ENCODE peak calls at places on chromosome 14, in nine cellular contexts. One of them, this sample, is unnamed.

GRCh38 chr14:104732355-104732804 is 8.4 kb downstream of the ADSS1 start:
- DNase-seq in COR-L47: peak
- DNase-seq in fibroblast of pulmonary artery: no peak
- DNase-seq in RPMI7951: no peak
- DNase-seq in A549: peak
- DNase-seq in GDM1: no peak
- DNase-seq in stimulated activated naive CD8-positive, alpha-beta T cell treated with anti-CD3 and anti-CD28 coated beads, Interleukin-15, Interleukin-2, amounts not matched to agents 100 U/mL and 50 U/mL, for 24 hours: no peak
- DNase-seq in uterus: no peak
- DNase-seq in stimulated activated CD8-positive, alpha-beta memory T cell treated with anti-CD3 and anti-CD28 coated beads, Interleukin-12 subunit alpha, Interleukin-12 subunit beta, amount 100 ng/mL, for 1 hour: no peak
- DNase-seq in this sample: no peak

GRCh38 chr14:82779301-82779700 is 1245.6 kb upstream of the SEL1L start:
- DNase-seq in A549: no peak
- DNase-seq in GDM1: no peak
- DNase-seq in stimulated activated naive CD8-positive, alpha-beta T cell treated with anti-CD3 and anti-CD28 coated beads, Interleukin-15, Interleukin-2, amounts not matched to agents 100 U/mL and 50 U/mL, for 24 hours: no peak
- DNase-seq in RPMI7951: no peak
- DNase-seq in stimulated activated CD8-positive, alpha-beta memory T cell treated with anti-CD3 and anti-CD28 coated beads, Interleukin-12 subunit alpha, Interleukin-12 subunit beta, amount 100 ng/mL, for 1 hour: no peak
- DNase-seq in COR-L47: no peak
- DNase-seq in fibroblast of pulmonary artery: no peak
- DNase-seq in uterus: no peak
- DNase-seq in this sample: no peak

GRCh38 chr14:80164991-80165390 is 46.3 kb downstream of the DIO2 start:
- DNase-seq in stimulated activated CD8-positive, alpha-beta memory T cell treated with anti-CD3 and anti-CD28 coated beads, Interleukin-12 subunit alpha, Interleukin-12 subunit beta, amount 100 ng/mL, for 1 hour: no peak
- DNase-seq in fibroblast of pulmonary artery: peak
- DNase-seq in COR-L47: no peak
- DNase-seq in uterus: no peak
- DNase-seq in RPMI7951: no peak
- DNase-seq in A549: no peak
- DNase-seq in stimulated activated naive CD8-positive, alpha-beta T cell treated with anti-CD3 and anti-CD28 coated beads, Interleukin-15, Interleukin-2, amounts not matched to agents 100 U/mL and 50 U/mL, for 24 hours: no peak
- DNase-seq in GDM1: no peak
- DNase-seq in this sample: no peak

GRCh38 chr14:102986810-102987579 is 64.5 kb downstream of the AMN start:
- DNase-seq in GDM1: no peak
- DNase-seq in stimulated activated naive CD8-positive, alpha-beta T cell treated with anti-CD3 and anti-CD28 coated beads, Interleukin-15, Interleukin-2, amounts not matched to agents 100 U/mL and 50 U/mL, for 24 hours: no peak
- DNase-seq in fibroblast of pulmonary artery: peak
- DNase-seq in uterus: no peak
- DNase-seq in A549: no peak
- DNase-seq in RPMI7951: no peak
- DNase-seq in COR-L47: no peak
- DNase-seq in stimulated activated CD8-positive, alpha-beta memory T cell treated with anti-CD3 and anti-CD28 coated beads, Interleukin-12 subunit alpha, Interleukin-12 subunit beta, amount 100 ng/mL, for 1 hour: no peak
- DNase-seq in this sample: no peak

GRCh38 chr14:33393155-33393894 is 454.6 kb downstream of the NPAS3 start:
- DNase-seq in fibroblast of pulmonary artery: peak
- DNase-seq in stimulated activated naive CD8-positive, alpha-beta T cell treated with anti-CD3 and anti-CD28 coated beads, Interleukin-15, Interleukin-2, amounts not matched to agents 100 U/mL and 50 U/mL, for 24 hours: no peak
- DNase-seq in COR-L47: no peak
- DNase-seq in RPMI7951: no peak
- DNase-seq in GDM1: no peak
- DNase-seq in stimulated activated CD8-positive, alpha-beta memory T cell treated with anti-CD3 and anti-CD28 coated beads, Interleukin-12 subunit alpha, Interleukin-12 subunit beta, amount 100 ng/mL, for 1 hour: no peak
- DNase-seq in uterus: no peak
- DNase-seq in A549: no peak
- DNase-seq in this sample: no peak

GRCh38 chr14:52538648-52539047 is 13.7 kb downstream of the TXNDC16 start:
- DNase-seq in stimulated activated CD8-positive, alpha-beta memory T cell treated with anti-CD3 and anti-CD28 coated beads, Interleukin-12 subunit alpha, Interleukin-12 subunit beta, amount 100 ng/mL, for 1 hour: no peak
- DNase-seq in RPMI7951: no peak
- DNase-seq in stimulated activated naive CD8-positive, alpha-beta T cell treated with anti-CD3 and anti-CD28 coated beads, Interleukin-15, Interleukin-2, amounts not matched to agents 100 U/mL and 50 U/mL, for 24 hours: no peak
- DNase-seq in GDM1: no peak
- DNase-seq in uterus: no peak
- DNase-seq in fibroblast of pulmonary artery: no peak
- DNase-seq in COR-L47: no peak
- DNase-seq in A549: no peak
- DNase-seq in this sample: no peak

GRCh38 chr14:55915464-55915863 is 202.7 kb upstream of the PELI2 start:
- DNase-seq in stimulated activated CD8-positive, alpha-beta memory T cell treated with anti-CD3 and anti-CD28 coated beads, Interleukin-12 subunit alpha, Interleukin-12 subunit beta, amount 100 ng/mL, for 1 hour: no peak
- DNase-seq in COR-L47: no peak
- DNase-seq in fibroblast of pulmonary artery: peak
- DNase-seq in RPMI7951: no peak
- DNase-seq in A549: no peak
- DNase-seq in uterus: no peak
- DNase-seq in GDM1: no peak
- DNase-seq in stimulated activated naive CD8-positive, alpha-beta T cell treated with anti-CD3 and anti-CD28 coated beads, Interleukin-15, Interleukin-2, amounts not matched to agents 100 U/mL and 50 U/mL, for 24 hours: no peak
- DNase-seq in this sample: no peak

GRCh38 chr14:91996951-91997371 is 42.9 kb downstream of the TRIP11 start:
- DNase-seq in fibroblast of pulmonary artery: peak
- DNase-seq in stimulated activated CD8-positive, alpha-beta memory T cell treated with anti-CD3 and anti-CD28 coated beads, Interleukin-12 subunit alpha, Interleukin-12 subunit beta, amount 100 ng/mL, for 1 hour: no peak
- DNase-seq in RPMI7951: peak
- DNase-seq in GDM1: no peak
- DNase-seq in uterus: no peak
- DNase-seq in COR-L47: peak
- DNase-seq in stimulated activated naive CD8-positive, alpha-beta T cell treated with anti-CD3 and anti-CD28 coated beads, Interleukin-15, Interleukin-2, amounts not matched to agents 100 U/mL and 50 U/mL, for 24 hours: no peak
- DNase-seq in A549: peak
- DNase-seq in this sample: no peak

GRCh38 chr14:100155881-100156645 is 3.4 kb downstream of the DEGS2 start:
- DNase-seq in stimulated activated naive CD8-positive, alpha-beta T cell treated with anti-CD3 and anti-CD28 coated beads, Interleukin-15, Interleukin-2, amounts not matched to agents 100 U/mL and 50 U/mL, for 24 hours: no peak
- DNase-seq in A549: peak
- DNase-seq in stimulated activated CD8-positive, alpha-beta memory T cell treated with anti-CD3 and anti-CD28 coated beads, Interleukin-12 subunit alpha, Interleukin-12 subunit beta, amount 100 ng/mL, for 1 hour: no peak
- DNase-seq in uterus: no peak
- DNase-seq in fibroblast of pulmonary artery: no peak
- DNase-seq in COR-L47: peak
- DNase-seq in GDM1: no peak
- DNase-seq in RPMI7951: no peak
- DNase-seq in this sample: no peak

GRCh38 chr14:64444140-64444539 is 21.2 kb upstream of the AKAP5 start:
- DNase-seq in COR-L47: no peak
- DNase-seq in GDM1: no peak
- DNase-seq in uterus: no peak
- DNase-seq in fibroblast of pulmonary artery: no peak
- DNase-seq in stimulated activated naive CD8-positive, alpha-beta T cell treated with anti-CD3 and anti-CD28 coated beads, Interleukin-15, Interleukin-2, amounts not matched to agents 100 U/mL and 50 U/mL, for 24 hours: no peak
- DNase-seq in stimulated activated CD8-positive, alpha-beta memory T cell treated with anti-CD3 and anti-CD28 coated beads, Interleukin-12 subunit alpha, Interleukin-12 subunit beta, amount 100 ng/mL, for 1 hour: no peak
- DNase-seq in RPMI7951: no peak
- DNase-seq in A549: no peak
- DNase-seq in this sample: no peak

GRCh38 chr14:78448483-78449094 is 278.4 kb downstream of the NRXN3 start:
- DNase-seq in A549: peak
- DNase-seq in RPMI7951: no peak
- DNase-seq in GDM1: peak
- DNase-seq in uterus: no peak
- DNase-seq in stimulated activated CD8-positive, alpha-beta memory T cell treated with anti-CD3 and anti-CD28 coated beads, Interleukin-12 subunit alpha, Interleukin-12 subunit beta, amount 100 ng/mL, for 1 hour: no peak
- DNase-seq in fibroblast of pulmonary artery: peak
- DNase-seq in stimulated activated naive CD8-positive, alpha-beta T cell treated with anti-CD3 and anti-CD28 coated beads, Interleukin-15, Interleukin-2, amounts not matched to agents 100 U/mL and 50 U/mL, for 24 hours: peak
- DNase-seq in COR-L47: peak
- DNase-seq in this sample: peak

GRCh38 chr14:68512088-68512487 is 280.8 kb downstream of the ZFP36L1 start:
- DNase-seq in uterus: peak
- DNase-seq in A549: no peak
- DNase-seq in stimulated activated CD8-positive, alpha-beta memory T cell treated with anti-CD3 and anti-CD28 coated beads, Interleukin-12 subunit alpha, Interleukin-12 subunit beta, amount 100 ng/mL, for 1 hour: no peak
- DNase-seq in fibroblast of pulmonary artery: peak
- DNase-seq in stimulated activated naive CD8-positive, alpha-beta T cell treated with anti-CD3 and anti-CD28 coated beads, Interleukin-15, Interleukin-2, amounts not matched to agents 100 U/mL and 50 U/mL, for 24 hours: no peak
- DNase-seq in GDM1: no peak
- DNase-seq in RPMI7951: peak
- DNase-seq in COR-L47: no peak
- DNase-seq in this sample: no peak

GRCh38 chr14:42002139-42002538 is 395.5 kb downstream of the LRFN5 start:
- DNase-seq in uterus: no peak
- DNase-seq in stimulated activated CD8-positive, alpha-beta memory T cell treated with anti-CD3 and anti-CD28 coated beads, Interleukin-12 subunit alpha, Interleukin-12 subunit beta, amount 100 ng/mL, for 1 hour: no peak
- DNase-seq in A549: no peak
- DNase-seq in stimulated activated naive CD8-positive, alpha-beta T cell treated with anti-CD3 and anti-CD28 coated beads, Interleukin-15, Interleukin-2, amounts not matched to agents 100 U/mL and 50 U/mL, for 24 hours: no peak
- DNase-seq in COR-L47: no peak
- DNase-seq in fibroblast of pulmonary artery: peak
- DNase-seq in GDM1: no peak
- DNase-seq in RPMI7951: no peak
- DNase-seq in this sample: no peak

GRCh38 chr14:20630340-20631022 is 11.0 kb downstream of the OR6S1 start:
- DNase-seq in uterus: no peak
- DNase-seq in stimulated activated naive CD8-positive, alpha-beta T cell treated with anti-CD3 and anti-CD28 coated beads, Interleukin-15, Interleukin-2, amounts not matched to agents 100 U/mL and 50 U/mL, for 24 hours: peak
- DNase-seq in stimulated activated CD8-positive, alpha-beta memory T cell treated with anti-CD3 and anti-CD28 coated beads, Interleukin-12 subunit alpha, Interleukin-12 subunit beta, amount 100 ng/mL, for 1 hour: no peak
- DNase-seq in RPMI7951: no peak
- DNase-seq in GDM1: peak
- DNase-seq in A549: peak
- DNase-seq in COR-L47: no peak
- DNase-seq in fibroblast of pulmonary artery: peak
- DNase-seq in this sample: no peak

GRCh38 chr14:100383727-100384158 is 60.6 kb downstream of the SLC25A47 start:
- DNase-seq in uterus: peak
- DNase-seq in stimulated activated naive CD8-positive, alpha-beta T cell treated with anti-CD3 and anti-CD28 coated beads, Interleukin-15, Interleukin-2, amounts not matched to agents 100 U/mL and 50 U/mL, for 24 hours: peak
- DNase-seq in RPMI7951: peak
- DNase-seq in GDM1: peak
- DNase-seq in fibroblast of pulmonary artery: peak
- DNase-seq in COR-L47: peak
- DNase-seq in A549: peak
- DNase-seq in stimulated activated CD8-positive, alpha-beta memory T cell treated with anti-CD3 and anti-CD28 coated beads, Interleukin-12 subunit alpha, Interleukin-12 subunit beta, amount 100 ng/mL, for 1 hour: peak
- DNase-seq in this sample: no peak

GRCh38 chr14:54440037-54440436 is 1.1 kb downstream of the CNIH1 start:
- DNase-seq in GDM1: no peak
- DNase-seq in uterus: no peak
- DNase-seq in A549: no peak
- DNase-seq in fibroblast of pulmonary artery: peak
- DNase-seq in RPMI7951: no peak
- DNase-seq in COR-L47: no peak
- DNase-seq in stimulated activated CD8-positive, alpha-beta memory T cell treated with anti-CD3 and anti-CD28 coated beads, Interleukin-12 subunit alpha, Interleukin-12 subunit beta, amount 100 ng/mL, for 1 hour: no peak
- DNase-seq in stimulated activated naive CD8-positive, alpha-beta T cell treated with anti-CD3 and anti-CD28 coated beads, Interleukin-15, Interleukin-2, amounts not matched to agents 100 U/mL and 50 U/mL, for 24 hours: no peak
- DNase-seq in this sample: no peak

GRCh38 chr14:76546426-76547221 is 170.7 kb downstream of the ESRRB start:
- DNase-seq in uterus: no peak
- DNase-seq in COR-L47: peak
- DNase-seq in stimulated activated CD8-positive, alpha-beta memory T cell treated with anti-CD3 and anti-CD28 coated beads, Interleukin-12 subunit alpha, Interleukin-12 subunit beta, amount 100 ng/mL, for 1 hour: no peak
- DNase-seq in GDM1: peak
- DNase-seq in A549: peak
- DNase-seq in RPMI7951: peak
- DNase-seq in stimulated activated naive CD8-positive, alpha-beta T cell treated with anti-CD3 and anti-CD28 coated beads, Interleukin-15, Interleukin-2, amounts not matched to agents 100 U/mL and 50 U/mL, for 24 hours: peak
- DNase-seq in fibroblast of pulmonary artery: no peak
- DNase-seq in this sample: no peak

GRCh38 chr14:103151270-103151933 is 28.1 kb downstream of the TNFAIP2 start:
- DNase-seq in RPMI7951: peak
- DNase-seq in COR-L47: no peak
- DNase-seq in GDM1: no peak
- DNase-seq in stimulated activated naive CD8-positive, alpha-beta T cell treated with anti-CD3 and anti-CD28 coated beads, Interleukin-15, Interleukin-2, amounts not matched to agents 100 U/mL and 50 U/mL, for 24 hours: no peak
- DNase-seq in A549: no peak
- DNase-seq in uterus: no peak
- DNase-seq in stimulated activated CD8-positive, alpha-beta memory T cell treated with anti-CD3 and anti-CD28 coated beads, Interleukin-12 subunit alpha, Interleukin-12 subunit beta, amount 100 ng/mL, for 1 hour: no peak
- DNase-seq in fibroblast of pulmonary artery: no peak
- DNase-seq in this sample: no peak

GRCh38 chr14:93743270-93744060 is 44.8 kb downstream of the PRIMA1 start:
- DNase-seq in GDM1: no peak
- DNase-seq in stimulated activated CD8-positive, alpha-beta memory T cell treated with anti-CD3 and anti-CD28 coated beads, Interleukin-12 subunit alpha, Interleukin-12 subunit beta, amount 100 ng/mL, for 1 hour: no peak
- DNase-seq in uterus: no peak
- DNase-seq in fibroblast of pulmonary artery: no peak
- DNase-seq in stimulated activated naive CD8-positive, alpha-beta T cell treated with anti-CD3 and anti-CD28 coated beads, Interleukin-15, Interleukin-2, amounts not matched to agents 100 U/mL and 50 U/mL, for 24 hours: no peak
- DNase-seq in COR-L47: no peak
- DNase-seq in RPMI7951: no peak
- DNase-seq in A549: no peak
- DNase-seq in this sample: no peak

GRCh38 chr14:105292810-105293711 is 7.7 kb downstream of the BRF1 start:
- DNase-seq in GDM1: peak
- DNase-seq in stimulated activated naive CD8-positive, alpha-beta T cell treated with anti-CD3 and anti-CD28 coated beads, Interleukin-15, Interleukin-2, amounts not matched to agents 100 U/mL and 50 U/mL, for 24 hours: peak
- DNase-seq in uterus: no peak
- DNase-seq in stimulated activated CD8-positive, alpha-beta memory T cell treated with anti-CD3 and anti-CD28 coated beads, Interleukin-12 subunit alpha, Interleukin-12 subunit beta, amount 100 ng/mL, for 1 hour: no peak
- DNase-seq in COR-L47: no peak
- DNase-seq in RPMI7951: no peak
- DNase-seq in fibroblast of pulmonary artery: no peak
- DNase-seq in A549: no peak
- DNase-seq in this sample: no peak

GRCh38 chr14:51735851-51736250 is 84.1 kb downstream of the FRMD6 start:
- DNase-seq in A549: no peak
- DNase-seq in uterus: no peak
- DNase-seq in stimulated activated naive CD8-positive, alpha-beta T cell treated with anti-CD3 and anti-CD28 coated beads, Interleukin-15, Interleukin-2, amounts not matched to agents 100 U/mL and 50 U/mL, for 24 hours: no peak
- DNase-seq in stimulated activated CD8-positive, alpha-beta memory T cell treated with anti-CD3 and anti-CD28 coated beads, Interleukin-12 subunit alpha, Interleukin-12 subunit beta, amount 100 ng/mL, for 1 hour: no peak
- DNase-seq in RPMI7951: no peak
- DNase-seq in fibroblast of pulmonary artery: no peak
- DNase-seq in GDM1: no peak
- DNase-seq in COR-L47: no peak
- DNase-seq in this sample: no peak

GRCh38 chr14:25400607-25401206 is 350.8 kb upstream of the STXBP6 start:
- DNase-seq in stimulated activated CD8-positive, alpha-beta memory T cell treated with anti-CD3 and anti-CD28 coated beads, Interleukin-12 subunit alpha, Interleukin-12 subunit beta, amount 100 ng/mL, for 1 hour: no peak
- DNase-seq in A549: no peak
- DNase-seq in COR-L47: peak
- DNase-seq in stimulated activated naive CD8-positive, alpha-beta T cell treated with anti-CD3 and anti-CD28 coated beads, Interleukin-15, Interleukin-2, amounts not matched to agents 100 U/mL and 50 U/mL, for 24 hours: peak
- DNase-seq in fibroblast of pulmonary artery: peak
- DNase-seq in RPMI7951: peak
- DNase-seq in uterus: no peak
- DNase-seq in GDM1: no peak
- DNase-seq in this sample: peak

GRCh38 chr14:97977711-97978261 is 1180.6 kb downstream of the VRK1 start:
- DNase-seq in stimulated activated naive CD8-positive, alpha-beta T cell treated with anti-CD3 and anti-CD28 coated beads, Interleukin-15, Interleukin-2, amounts not matched to agents 100 U/mL and 50 U/mL, for 24 hours: peak
- DNase-seq in COR-L47: peak
- DNase-seq in RPMI7951: peak
- DNase-seq in stimulated activated CD8-positive, alpha-beta memory T cell treated with anti-CD3 and anti-CD28 coated beads, Interleukin-12 subunit alpha, Interleukin-12 subunit beta, amount 100 ng/mL, for 1 hour: peak
- DNase-seq in GDM1: no peak
- DNase-seq in uterus: peak
- DNase-seq in fibroblast of pulmonary artery: peak
- DNase-seq in A549: no peak
- DNase-seq in this sample: no peak

GRCh38 chr14:86675059-86675458 is 1145.1 kb downstream of the FLRT2 start:
- DNase-seq in COR-L47: no peak
- DNase-seq in fibroblast of pulmonary artery: no peak
- DNase-seq in stimulated activated naive CD8-positive, alpha-beta T cell treated with anti-CD3 and anti-CD28 coated beads, Interleukin-15, Interleukin-2, amounts not matched to agents 100 U/mL and 50 U/mL, for 24 hours: no peak
- DNase-seq in stimulated activated CD8-positive, alpha-beta memory T cell treated with anti-CD3 and anti-CD28 coated beads, Interleukin-12 subunit alpha, Interleukin-12 subunit beta, amount 100 ng/mL, for 1 hour: no peak
- DNase-seq in GDM1: no peak
- DNase-seq in uterus: no peak
- DNase-seq in A549: no peak
- DNase-seq in RPMI7951: no peak
- DNase-seq in this sample: no peak

GRCh38 chr14:85416771-85417170 is 113.2 kb upstream of the FLRT2 start:
- DNase-seq in uterus: no peak
- DNase-seq in stimulated activated CD8-positive, alpha-beta memory T cell treated with anti-CD3 and anti-CD28 coated beads, Interleukin-12 subunit alpha, Interleukin-12 subunit beta, amount 100 ng/mL, for 1 hour: no peak
- DNase-seq in stimulated activated naive CD8-positive, alpha-beta T cell treated with anti-CD3 and anti-CD28 coated beads, Interleukin-15, Interleukin-2, amounts not matched to agents 100 U/mL and 50 U/mL, for 24 hours: no peak
- DNase-seq in A549: peak
- DNase-seq in fibroblast of pulmonary artery: peak
- DNase-seq in RPMI7951: peak
- DNase-seq in GDM1: peak
- DNase-seq in COR-L47: no peak
- DNase-seq in this sample: peak

GRCh38 chr14:41916313-41916712 is 309.6 kb downstream of the LRFN5 start:
- DNase-seq in fibroblast of pulmonary artery: no peak
- DNase-seq in COR-L47: no peak
- DNase-seq in A549: no peak
- DNase-seq in uterus: no peak
- DNase-seq in stimulated activated naive CD8-positive, alpha-beta T cell treated with anti-CD3 and anti-CD28 coated beads, Interleukin-15, Interleukin-2, amounts not matched to agents 100 U/mL and 50 U/mL, for 24 hours: no peak
- DNase-seq in GDM1: no peak
- DNase-seq in RPMI7951: no peak
- DNase-seq in stimulated activated CD8-positive, alpha-beta memory T cell treated with anti-CD3 and anti-CD28 coated beads, Interleukin-12 subunit alpha, Interleukin-12 subunit beta, amount 100 ng/mL, for 1 hour: no peak
- DNase-seq in this sample: no peak

GRCh38 chr14:76759589-76759988 is 1.7 kb upstream of the VASH1 start:
- DNase-seq in stimulated activated CD8-positive, alpha-beta memory T cell treated with anti-CD3 and anti-CD28 coated beads, Interleukin-12 subunit alpha, Interleukin-12 subunit beta, amount 100 ng/mL, for 1 hour: no peak
- DNase-seq in RPMI7951: peak
- DNase-seq in stimulated activated naive CD8-positive, alpha-beta T cell treated with anti-CD3 and anti-CD28 coated beads, Interleukin-15, Interleukin-2, amounts not matched to agents 100 U/mL and 50 U/mL, for 24 hours: no peak
- DNase-seq in COR-L47: no peak
- DNase-seq in GDM1: no peak
- DNase-seq in fibroblast of pulmonary artery: no peak
- DNase-seq in A549: no peak
- DNase-seq in uterus: no peak
- DNase-seq in this sample: no peak

GRCh38 chr14:83294941-83295340 is 1761.3 kb upstream of the SEL1L start:
- DNase-seq in stimulated activated CD8-positive, alpha-beta memory T cell treated with anti-CD3 and anti-CD28 coated beads, Interleukin-12 subunit alpha, Interleukin-12 subunit beta, amount 100 ng/mL, for 1 hour: no peak
- DNase-seq in fibroblast of pulmonary artery: peak
- DNase-seq in GDM1: no peak
- DNase-seq in COR-L47: no peak
- DNase-seq in stimulated activated naive CD8-positive, alpha-beta T cell treated with anti-CD3 and anti-CD28 coated beads, Interleukin-15, Interleukin-2, amounts not matched to agents 100 U/mL and 50 U/mL, for 24 hours: no peak
- DNase-seq in RPMI7951: no peak
- DNase-seq in uterus: no peak
- DNase-seq in A549: no peak
- DNase-seq in this sample: no peak

GRCh38 chr14:58898655-58899316 is 261.0 kb downstream of the DACT1 start:
- DNase-seq in RPMI7951: peak
- DNase-seq in A549: no peak
- DNase-seq in GDM1: no peak
- DNase-seq in stimulated activated naive CD8-positive, alpha-beta T cell treated with anti-CD3 and anti-CD28 coated beads, Interleukin-15, Interleukin-2, amounts not matched to agents 100 U/mL and 50 U/mL, for 24 hours: no peak
- DNase-seq in uterus: no peak
- DNase-seq in stimulated activated CD8-positive, alpha-beta memory T cell treated with anti-CD3 and anti-CD28 coated beads, Interleukin-12 subunit alpha, Interleukin-12 subunit beta, amount 100 ng/mL, for 1 hour: no peak
- DNase-seq in fibroblast of pulmonary artery: peak
- DNase-seq in COR-L47: no peak
- DNase-seq in this sample: no peak

GRCh38 chr14:51783765-51784164 is 76.6 kb upstream of the GNG2 start:
- DNase-seq in RPMI7951: peak
- DNase-seq in fibroblast of pulmonary artery: peak
- DNase-seq in A549: no peak
- DNase-seq in GDM1: no peak
- DNase-seq in uterus: no peak
- DNase-seq in stimulated activated naive CD8-positive, alpha-beta T cell treated with anti-CD3 and anti-CD28 coated beads, Interleukin-15, Interleukin-2, amounts not matched to agents 100 U/mL and 50 U/mL, for 24 hours: no peak
- DNase-seq in COR-L47: no peak
- DNase-seq in stimulated activated CD8-positive, alpha-beta memory T cell treated with anti-CD3 and anti-CD28 coated beads, Interleukin-12 subunit alpha, Interleukin-12 subunit beta, amount 100 ng/mL, for 1 hour: no peak
- DNase-seq in this sample: no peak

GRCh38 chr14:48584031-48584430 is 908.6 kb upstream of the MDGA2 start:
- DNase-seq in stimulated activated naive CD8-positive, alpha-beta T cell treated with anti-CD3 and anti-CD28 coated beads, Interleukin-15, Interleukin-2, amounts not matched to agents 100 U/mL and 50 U/mL, for 24 hours: no peak
- DNase-seq in stimulated activated CD8-positive, alpha-beta memory T cell treated with anti-CD3 and anti-CD28 coated beads, Interleukin-12 subunit alpha, Interleukin-12 subunit beta, amount 100 ng/mL, for 1 hour: no peak
- DNase-seq in uterus: no peak
- DNase-seq in RPMI7951: peak
- DNase-seq in A549: no peak
- DNase-seq in COR-L47: no peak
- DNase-seq in GDM1: no peak
- DNase-seq in fibroblast of pulmonary artery: peak
- DNase-seq in this sample: no peak